ENCODE peak calls at places on chromosomes 12 and 14, in four cellular contexts. F is endothelial cell of umbilical vein, U is psoas muscle, C is body of pancreas. T is an unnamed sample.

GRCh38 chr14:105445901-105446845 is 26.5 kb downstream of the MTA1 start:
- DNase-seq in F (no peak), U (no peak), C (no peak), T (no peak)

GRCh38 chr14:24436355-24437019 is 6.1 kb downstream of the SDR39U1 start:
- DNase-seq in F (peak), U (no peak), C (no peak), T (peak)

GRCh38 chr14:95463173-95463901 is 53.1 kb downstream of the SYNE3 start:
- DNase-seq in F (peak), U (peak), C (peak), T (no peak)

GRCh38 chr12:12717586-12718381 is 616 bp downstream of the CDKN1B start:
- DNase-seq in F (peak), U (peak), C (no peak), T (peak)

GRCh38 chr14:64293976-64294671 is at the start of gene ESR2:
- DNase-seq in F (peak), U (no peak), C (peak), T (peak)

GRCh38 chr14:22871962-22872832 is 657 bp downstream of the LRP10 start:
- DNase-seq in F (peak), U (peak), C (peak), T (peak)

GRCh38 chr12:57549909-57550627 is at the start of gene KIF5A:
- DNase-seq in F (no peak), U (no peak), C (peak), T (peak)

GRCh38 chr12:2582631-2583616 is 211.8 kb upstream of the FKBP4 start:
- DNase-seq in F (peak), U (peak), C (peak), T (no peak)

GRCh38 chr12:114834621-114835020 is 150.6 kb upstream of the TBX3 start:
- DNase-seq in F (no peak), U (no peak), C (no peak), T (no peak)

GRCh38 chr14:32361674-32362073 is 32.6 kb downstream of the AKAP6 start:
- DNase-seq in F (no peak), U (no peak), C (no peak), T (no peak)

GRCh38 chr14:73718742-73719251 is 4.6 kb upstream of the PNMA1 start:
- DNase-seq in F (no peak), U (no peak), C (no peak), T (peak)

GRCh38 chr12:48997719-48998496 is 1.3 kb downstream of the DDN start:
- DNase-seq in F (no peak), U (peak), C (no peak), T (no peak)

GRCh38 chr12:68538722-68539614 is 71.7 kb upstream of the RAP1B start:
- DNase-seq in F (peak), U (peak), C (peak), T (no peak)

GRCh38 chr14:37623552-37623951 is 28.1 kb downstream of the TTC6 start:
- DNase-seq in F (peak), U (no peak), C (no peak), T (no peak)

GRCh38 chr12:121579190-121579791 is 1.5 kb downstream of the KDM2B start:
- DNase-seq in F (no peak), U (peak), C (peak), T (peak)

GRCh38 chr14:43503508-43503907 is 1003.6 kb downstream of the FSCB start:
- DNase-seq in F (no peak), U (no peak), C (no peak), T (no peak)

GRCh38 chr14:92540472-92541048 is 27.0 kb downstream of the RIN3 start:
- DNase-seq in F (peak), U (peak), C (peak), T (peak)

GRCh38 chr12:54479421-54479820 is 6.0 kb upstream of the GTSF1 start:
- DNase-seq in F (no peak), U (no peak), C (no peak), T (no peak)

GRCh38 chr14:22658951-22659350 is 14.8 kb upstream of the OR6J1 start:
- DNase-seq in F (peak), U (no peak), C (no peak), T (no peak)

GRCh38 chr12:50520808-50521207 is 16.0 kb downstream of the DIP2B start:
- DNase-seq in F (peak), U (no peak), C (no peak), T (no peak)

GRCh38 chr14:73457050-73457934 is 1.1 kb downstream of the NUMB start:
- DNase-seq in F (peak), U (peak), C (peak), T (peak)

GRCh38 chr12:52914722-52915121 is 9.8 kb upstream of the KRT8 start:
- DNase-seq in F (no peak), U (no peak), C (no peak), T (no peak)

GRCh38 chr12:69046372-69046771 is 113.4 kb upstream of the CPM start:
- DNase-seq in F (no peak), U (no peak), C (no peak), T (no peak)

GRCh38 chr12:122995503-122996187 is 15.2 kb downstream of the ARL6IP4 start:
- DNase-seq in F (no peak), U (peak), C (no peak), T (no peak)

GRCh38 chr14:59253527-59253926 is 65.1 kb downstream of the DAAM1 start:
- DNase-seq in F (no peak), U (no peak), C (no peak), T (no peak)

GRCh38 chr14:62159314-62159713 is 397.1 kb downstream of the SNAPC1 start:
- DNase-seq in F (no peak), U (no peak), C (no peak), T (no peak)

GRCh38 chr14:65153101-65153500 is 50.8 kb upstream of the MAX start:
- DNase-seq in F (no peak), U (no peak), C (no peak), T (no peak)

GRCh38 chr12:104686196-104686595 is 229.4 kb downstream of the CHST11 start:
- DNase-seq in F (peak), U (no peak), C (no peak), T (no peak)

GRCh38 chr12:49910331-49911212 is 6.9 kb upstream of the FAIM2 start:
- DNase-seq in F (no peak), U (no peak), C (peak), T (no peak)

GRCh38 chr12:32502693-32503510 is 103.5 kb downstream of the FGD4 start:
- DNase-seq in F (peak), U (peak), C (peak), T (peak)

GRCh38 chr14:97120204-97121120 is 323.3 kb downstream of the VRK1 start:
- DNase-seq in F (no peak), U (no peak), C (no peak), T (no peak)

GRCh38 chr12:7161811-7162210 is 27.7 kb upstream of the PEX5 start:
- DNase-seq in F (no peak), U (no peak), C (no peak), T (no peak)

GRCh38 chr12:131901431-131902331 is 7.3 kb downstream of the ULK1 start:
- DNase-seq in F (no peak), U (no peak), C (peak), T (no peak)

GRCh38 chr14:55206175-55206574 is 14.8 kb upstream of the DLGAP5 start:
- DNase-seq in F (no peak), U (no peak), C (no peak), T (no peak)
- H3K27ac ChIP-seq in F (no peak), U (no peak), C (no peak), T (no peak)

DNA sequence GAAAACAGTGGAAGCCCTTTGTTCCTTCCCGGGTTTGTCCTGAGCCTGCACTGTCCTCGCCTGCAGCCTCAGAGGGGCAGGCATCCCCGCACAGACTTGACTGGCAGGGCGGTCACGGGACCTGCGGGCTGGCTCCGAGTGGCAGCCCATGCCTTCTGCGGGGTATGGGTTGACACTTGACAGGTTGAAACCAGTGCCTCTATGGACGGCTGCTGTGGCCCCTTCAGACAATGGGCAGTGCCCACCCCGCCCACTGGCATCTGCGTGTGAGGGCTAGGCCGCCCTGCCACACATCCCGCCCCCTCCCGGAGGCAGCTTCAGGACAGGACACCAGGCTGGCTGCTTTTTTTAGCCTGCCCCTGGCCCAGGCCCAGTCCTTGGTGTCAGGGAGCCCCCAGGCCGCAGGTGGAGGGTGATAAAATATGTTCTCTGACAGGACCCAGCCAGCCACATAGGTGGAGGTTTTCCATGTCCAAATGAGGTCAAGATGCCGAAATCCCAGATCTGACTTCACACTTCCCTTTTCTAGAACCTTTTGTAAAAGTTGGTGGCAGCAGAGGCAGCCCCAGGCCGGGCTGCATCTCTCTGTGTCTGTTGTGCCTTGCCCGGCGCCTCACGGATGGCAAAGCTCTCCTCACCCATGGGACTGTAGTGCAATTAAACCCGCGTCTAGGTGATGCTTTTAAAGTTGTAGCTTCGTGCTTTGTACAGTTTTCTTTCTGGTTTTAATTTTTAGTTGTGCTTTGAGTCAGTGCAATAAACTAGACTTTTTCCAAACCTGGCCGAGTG is 10.0 kb downstream of the ANKRD9 start:
- DNase-seq in F (no peak), U (peak), C (no peak), T (peak)
- H3K27ac ChIP-seq in F (peak), U (peak), C (peak), T (peak)

GRCh38 chr12:9784816-9785215 is 24.1 kb upstream of the CD69 start:
- DNase-seq in F (no peak), U (no peak), C (no peak), T (no peak)

GRCh38 chr12:9782547-9783382 is 22.1 kb upstream of the CD69 start:
- DNase-seq in F (no peak), U (no peak), C (no peak), T (no peak)

GRCh38 chr12:9786726-9787339 is 26.1 kb upstream of the CD69 start:
- DNase-seq in F (no peak), U (no peak), C (no peak), T (no peak)

GRCh38 chr12:9781360-9781759 is 20.7 kb upstream of the CD69 start:
- DNase-seq in F (no peak), U (no peak), C (no peak), T (no peak)

GRCh38 chr12:9784326-9784725 is 23.6 kb upstream of the CD69 start:
- DNase-seq in F (no peak), U (no peak), C (no peak), T (no peak)
- H3K27ac ChIP-seq in F (no peak), U (no peak), C (no peak), T (no peak)

GRCh38 chr12:112241176-112241575 is 115.8 kb downstream of the TRAFD1 start:
- DNase-seq in F (no peak), U (no peak), C (no peak), T (peak)

GRCh38 chr12:112239881-112240280 is 114.5 kb downstream of the TRAFD1 start:
- DNase-seq in F (no peak), U (no peak), C (no peak), T (no peak)

GRCh38 chr12:112236786-112237185 is 111.4 kb downstream of the TRAFD1 start:
- DNase-seq in F (no peak), U (no peak), C (no peak), T (no peak)

GRCh38 chr12:112236386-112236785 is 111.0 kb downstream of the TRAFD1 start:
- DNase-seq in F (no peak), U (no peak), C (no peak), T (no peak)

GRCh38 chr12:112239020-112239419 is 113.7 kb downstream of the TRAFD1 start:
- DNase-seq in F (no peak), U (no peak), C (no peak), T (no peak)
- H3K27ac ChIP-seq in F (no peak), U (no peak), C (no peak), T (no peak)

T was measured in substantia nigra.